ENCODE peak calls at places on chromosomes 7 and 10, in eight cellular contexts. One of them, this sample, is unnamed.

GRCh38 chr10:59536151-59536550 is 173.5 kb downstream of the SLC16A9 start:
- DNase-seq in CD8-positive, alpha-beta memory T cell: no peak
- DNase-seq in neuronal stem cell: no peak
- DNase-seq in coronary artery: no peak
- DNase-seq in A549: no peak
- DNase-seq in GM23338: no peak
- DNase-seq in tibial nerve: no peak
- DNase-seq in MM.1S: no peak
- DNase-seq in this sample: no peak

GRCh38 chr10:4312046-4312835 is 513.8 kb upstream of the AKR1E2 start:
- DNase-seq in CD8-positive, alpha-beta memory T cell: no peak
- DNase-seq in neuronal stem cell: no peak
- DNase-seq in coronary artery: no peak
- DNase-seq in A549: no peak
- DNase-seq in GM23338: no peak
- DNase-seq in tibial nerve: no peak
- DNase-seq in MM.1S: no peak
- DNase-seq in this sample: no peak

GRCh38 chr7:85612514-85612913 is 425.7 kb upstream of the SEMA3D start:
- DNase-seq in CD8-positive, alpha-beta memory T cell: no peak
- DNase-seq in neuronal stem cell: no peak
- DNase-seq in coronary artery: no peak
- DNase-seq in A549: no peak
- DNase-seq in GM23338: no peak
- DNase-seq in tibial nerve: no peak
- DNase-seq in MM.1S: no peak
- DNase-seq in this sample: no peak

GRCh38 chr7:26188291-26188999 is 12.1 kb downstream of the HNRNPA2B1 start:
- DNase-seq in CD8-positive, alpha-beta memory T cell: no peak
- DNase-seq in neuronal stem cell: no peak
- DNase-seq in coronary artery: no peak
- DNase-seq in A549: no peak
- DNase-seq in GM23338: peak; percentile 53
- DNase-seq in tibial nerve: no peak
- DNase-seq in MM.1S: peak; percentile 6
- DNase-seq in this sample: no peak

GRCh38 chr7:26398436-26399308 is 107.0 kb downstream of the SNX10 start:
- DNase-seq in CD8-positive, alpha-beta memory T cell: no peak
- DNase-seq in neuronal stem cell: peak; percentile 76
- DNase-seq in coronary artery: no peak
- DNase-seq in A549: peak; percentile 37
- DNase-seq in GM23338: peak; percentile 83
- DNase-seq in tibial nerve: peak; percentile 20
- DNase-seq in MM.1S: peak; percentile 86
- DNase-seq in this sample: peak; percentile 50

GRCh38 chr10:71375954-71376353 is 20.8 kb upstream of the CDH23 start:
- DNase-seq in CD8-positive, alpha-beta memory T cell: no peak
- DNase-seq in neuronal stem cell: no peak
- DNase-seq in coronary artery: no peak
- DNase-seq in A549: no peak
- DNase-seq in GM23338: no peak
- DNase-seq in tibial nerve: no peak
- DNase-seq in MM.1S: no peak
- DNase-seq in this sample: no peak

GRCh38 chr7:66236713-66237303 is 31.7 kb downstream of the TPST1 start:
- DNase-seq in CD8-positive, alpha-beta memory T cell: no peak
- DNase-seq in neuronal stem cell: no peak
- DNase-seq in coronary artery: no peak
- DNase-seq in A549: no peak
- DNase-seq in GM23338: no peak
- DNase-seq in tibial nerve: no peak
- DNase-seq in MM.1S: no peak
- DNase-seq in this sample: no peak

GRCh38 chr10:49109669-49110335 is 5.5 kb downstream of the VSTM4 start:
- DNase-seq in CD8-positive, alpha-beta memory T cell: no peak
- DNase-seq in neuronal stem cell: no peak
- DNase-seq in coronary artery: no peak
- DNase-seq in A549: no peak
- DNase-seq in GM23338: no peak
- DNase-seq in tibial nerve: peak; percentile 26
- DNase-seq in MM.1S: no peak
- DNase-seq in this sample: no peak

GRCh38 chr10:124898493-124898892 is 43.4 kb upstream of the ZRANB1 start:
- DNase-seq in CD8-positive, alpha-beta memory T cell: no peak
- DNase-seq in neuronal stem cell: no peak
- DNase-seq in coronary artery: no peak
- DNase-seq in A549: no peak
- DNase-seq in GM23338: peak; percentile 57
- DNase-seq in tibial nerve: no peak
- DNase-seq in MM.1S: no peak
- DNase-seq in this sample: no peak

GRCh38 chr7:2582006-2582735 is 23.4 kb downstream of the IQCE start:
- DNase-seq in CD8-positive, alpha-beta memory T cell: no peak
- DNase-seq in neuronal stem cell: no peak
- DNase-seq in coronary artery: no peak
- DNase-seq in A549: no peak
- DNase-seq in GM23338: no peak
- DNase-seq in tibial nerve: no peak
- DNase-seq in MM.1S: no peak
- DNase-seq in this sample: no peak

GRCh38 chr10:124523301-124523871 is 61.8 kb downstream of the LHPP start:
- DNase-seq in CD8-positive, alpha-beta memory T cell: no peak
- DNase-seq in neuronal stem cell: no peak
- DNase-seq in coronary artery: no peak
- DNase-seq in A549: no peak
- DNase-seq in GM23338: no peak
- DNase-seq in tibial nerve: peak; percentile 15
- DNase-seq in MM.1S: no peak
- DNase-seq in this sample: no peak

GRCh38 chr7:128755816-128756476 is 16.8 kb downstream of the CALU start:
- DNase-seq in CD8-positive, alpha-beta memory T cell: no peak
- DNase-seq in neuronal stem cell: no peak
- DNase-seq in coronary artery: no peak
- DNase-seq in A549: no peak
- DNase-seq in GM23338: no peak
- DNase-seq in tibial nerve: no peak
- DNase-seq in MM.1S: no peak
- DNase-seq in this sample: no peak

GRCh38 chr10:94046152-94046551 is 52.4 kb downstream of the PLCE1 start:
- DNase-seq in CD8-positive, alpha-beta memory T cell: no peak
- DNase-seq in neuronal stem cell: no peak
- DNase-seq in coronary artery: no peak
- DNase-seq in A549: no peak
- DNase-seq in GM23338: peak; percentile 26
- DNase-seq in tibial nerve: no peak
- DNase-seq in MM.1S: no peak
- DNase-seq in this sample: no peak

GRCh38 chr7:43790834-43791233 is 32.4 kb downstream of the BLVRA start:
- DNase-seq in CD8-positive, alpha-beta memory T cell: no peak
- DNase-seq in neuronal stem cell: no peak
- DNase-seq in coronary artery: no peak
- DNase-seq in A549: no peak
- DNase-seq in GM23338: no peak
- DNase-seq in tibial nerve: no peak
- DNase-seq in MM.1S: no peak
- DNase-seq in this sample: no peak

GRCh38 chr10:67808706-67809105 is 29.3 kb downstream of the DNAJC12 start:
- DNase-seq in CD8-positive, alpha-beta memory T cell: no peak
- DNase-seq in neuronal stem cell: no peak
- DNase-seq in coronary artery: no peak
- DNase-seq in A549: no peak
- DNase-seq in GM23338: no peak
- DNase-seq in tibial nerve: no peak
- DNase-seq in MM.1S: no peak
- DNase-seq in this sample: no peak

GRCh38 chr10:76911184-76911583 is 726.4 kb downstream of the KCNMA1 start:
- DNase-seq in CD8-positive, alpha-beta memory T cell: no peak
- DNase-seq in neuronal stem cell: no peak
- DNase-seq in coronary artery: no peak
- DNase-seq in A549: no peak
- DNase-seq in GM23338: no peak
- DNase-seq in tibial nerve: no peak
- DNase-seq in MM.1S: no peak
- DNase-seq in this sample: no peak

GRCh38 chr10:71819985-71820384 is 31.1 kb downstream of the PSAP start:
- DNase-seq in CD8-positive, alpha-beta memory T cell: no peak
- DNase-seq in neuronal stem cell: no peak
- DNase-seq in coronary artery: no peak
- DNase-seq in A549: no peak
- DNase-seq in GM23338: no peak
- DNase-seq in tibial nerve: no peak
- DNase-seq in MM.1S: no peak
- DNase-seq in this sample: no peak

GRCh38 chr10:92662852-92663251 is 26.9 kb upstream of the HHEX start:
- DNase-seq in CD8-positive, alpha-beta memory T cell: no peak
- DNase-seq in neuronal stem cell: peak; percentile 0
- DNase-seq in coronary artery: no peak
- DNase-seq in A549: peak; percentile 23
- DNase-seq in GM23338: no peak
- DNase-seq in tibial nerve: no peak
- DNase-seq in MM.1S: no peak
- DNase-seq in this sample: no peak

GRCh38 chr10:58351616-58352578 is 17.1 kb downstream of the UBE2D1 start:
- DNase-seq in CD8-positive, alpha-beta memory T cell: no peak
- DNase-seq in neuronal stem cell: no peak
- DNase-seq in coronary artery: no peak
- DNase-seq in A549: no peak
- DNase-seq in GM23338: no peak
- DNase-seq in tibial nerve: no peak
- DNase-seq in MM.1S: no peak
- DNase-seq in this sample: no peak

GRCh38 chr7:98949336-98950044 is 71.2 kb downstream of the TRRAP start:
- DNase-seq in CD8-positive, alpha-beta memory T cell: no peak
- DNase-seq in neuronal stem cell: no peak
- DNase-seq in coronary artery: no peak
- DNase-seq in A549: no peak
- DNase-seq in GM23338: no peak
- DNase-seq in tibial nerve: no peak
- DNase-seq in MM.1S: no peak
- DNase-seq in this sample: no peak

GRCh38 chr10:45553155-45553554 is 119.4 kb downstream of the ZFAND4 start:
- DNase-seq in CD8-positive, alpha-beta memory T cell: no peak
- DNase-seq in neuronal stem cell: no peak
- DNase-seq in coronary artery: no peak
- DNase-seq in A549: no peak
- DNase-seq in GM23338: no peak
- DNase-seq in tibial nerve: no peak
- DNase-seq in MM.1S: no peak
- DNase-seq in this sample: no peak

DNA sequence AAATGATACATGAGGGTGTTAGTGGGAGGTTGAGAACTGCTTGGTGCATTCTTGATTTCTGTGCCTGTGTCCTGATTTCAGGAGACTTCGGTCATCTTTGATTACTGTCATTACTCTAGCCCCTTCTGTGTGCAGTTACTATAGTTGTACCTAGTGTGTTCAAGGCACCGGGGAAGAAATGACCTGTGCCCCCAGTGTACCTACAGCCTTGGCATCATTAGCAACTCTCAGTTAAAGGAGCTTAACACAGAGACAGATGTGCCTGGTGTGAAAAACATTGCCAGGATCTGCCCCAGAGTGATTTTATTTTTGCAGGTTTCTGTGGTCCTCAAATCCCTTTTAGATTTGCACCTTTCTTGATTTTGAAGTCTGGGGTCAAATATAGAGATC is 62.2 kb downstream of the ARID5B start:
- DNase-seq in CD8-positive, alpha-beta memory T cell: no peak
- DNase-seq in neuronal stem cell: no peak
- DNase-seq in coronary artery: no peak
- DNase-seq in A549: no peak
- DNase-seq in GM23338: no peak
- DNase-seq in tibial nerve: no peak
- DNase-seq in MM.1S: no peak
- DNase-seq in this sample: no peak
- H3K27ac ChIP-seq in CD8-positive, alpha-beta memory T cell: no peak overlapping the region
- H3K27ac ChIP-seq in neuronal stem cell: no peak overlapping the region
- H3K27ac ChIP-seq in coronary artery: no peak overlapping the region
- H3K27ac ChIP-seq in A549: no peak overlapping the region
- H3K27ac ChIP-seq in GM23338: no peak overlapping the region
- H3K27ac ChIP-seq in tibial nerve: no peak overlapping the region
- H3K27ac ChIP-seq in MM.1S: peak overlapping the region; percentile 49
- H3K27ac ChIP-seq in this sample: no peak overlapping the region

GRCh38 chr10:122492955-122493597 is 31.7 kb downstream of the HTRA1 start:
- DNase-seq in CD8-positive, alpha-beta memory T cell: no peak
- DNase-seq in neuronal stem cell: no peak
- DNase-seq in coronary artery: no peak
- DNase-seq in A549: no peak
- DNase-seq in GM23338: no peak
- DNase-seq in tibial nerve: peak; percentile 39
- DNase-seq in MM.1S: no peak
- DNase-seq in this sample: no peak
- H3K27ac ChIP-seq in CD8-positive, alpha-beta memory T cell: no peak overlapping the region
- H3K27ac ChIP-seq in neuronal stem cell: no peak overlapping the region
- H3K27ac ChIP-seq in coronary artery: peak overlapping the region; percentile 79
- H3K27ac ChIP-seq in A549: no peak overlapping the region
- H3K27ac ChIP-seq in GM23338: no peak overlapping the region
- H3K27ac ChIP-seq in tibial nerve: peak overlapping the region; percentile 63
- H3K27ac ChIP-seq in MM.1S: no peak overlapping the region
- H3K27ac ChIP-seq in this sample: peak overlapping the region; percentile 24

GRCh38 chr10:43606323-43607198 is at the start of gene ZNF485:
- DNase-seq in CD8-positive, alpha-beta memory T cell: peak; percentile 54
- DNase-seq in neuronal stem cell: peak; percentile 43
- DNase-seq in coronary artery: peak; percentile 79
- DNase-seq in A549: peak; percentile 72
- DNase-seq in GM23338: peak; percentile 87
- DNase-seq in tibial nerve: peak; percentile 22
- DNase-seq in MM.1S: peak; percentile 68
- DNase-seq in this sample: peak; percentile 64

GRCh38 chr10:43607199-43607573 is 948 bp downstream of the ZNF485 start:
- DNase-seq in CD8-positive, alpha-beta memory T cell: no peak
- DNase-seq in neuronal stem cell: no peak
- DNase-seq in coronary artery: no peak
- DNase-seq in A549: no peak
- DNase-seq in GM23338: no peak
- DNase-seq in tibial nerve: no peak
- DNase-seq in MM.1S: no peak
- DNase-seq in this sample: no peak

GRCh38 chr10:43605850-43606322 is 352 bp upstream of the ZNF485 start:
- DNase-seq in CD8-positive, alpha-beta memory T cell: no peak
- DNase-seq in neuronal stem cell: no peak
- DNase-seq in coronary artery: no peak
- DNase-seq in A549: no peak
- DNase-seq in GM23338: peak; percentile 1
- DNase-seq in tibial nerve: no peak
- DNase-seq in MM.1S: no peak
- DNase-seq in this sample: no peak

GRCh38 chr10:43610636-43611035 is 4.4 kb downstream of the ZNF485 start:
- DNase-seq in CD8-positive, alpha-beta memory T cell: no peak
- DNase-seq in neuronal stem cell: no peak
- DNase-seq in coronary artery: no peak
- DNase-seq in A549: no peak
- DNase-seq in GM23338: no peak
- DNase-seq in tibial nerve: no peak
- DNase-seq in MM.1S: no peak
- DNase-seq in this sample: no peak
- H3K27ac ChIP-seq in CD8-positive, alpha-beta memory T cell: no peak overlapping the region
- H3K27ac ChIP-seq in neuronal stem cell: no peak overlapping the region
- H3K27ac ChIP-seq in coronary artery: no peak overlapping the region
- H3K27ac ChIP-seq in A549: no peak overlapping the region
- H3K27ac ChIP-seq in GM23338: no peak overlapping the region
- H3K27ac ChIP-seq in tibial nerve: no peak overlapping the region
- H3K27ac ChIP-seq in MM.1S: no peak overlapping the region
- H3K27ac ChIP-seq in this sample: no peak overlapping the region

GRCh38 chr7:134434701-134435100 is 24.2 kb downstream of the AKR1B1 start:
- DNase-seq in CD8-positive, alpha-beta memory T cell: no peak
- DNase-seq in neuronal stem cell: no peak
- DNase-seq in coronary artery: peak; percentile 58
- DNase-seq in A549: no peak
- DNase-seq in GM23338: no peak
- DNase-seq in tibial nerve: no peak
- DNase-seq in MM.1S: no peak
- DNase-seq in this sample: no peak
- H3K27ac ChIP-seq in CD8-positive, alpha-beta memory T cell: no peak overlapping the region
- H3K27ac ChIP-seq in neuronal stem cell: no peak overlapping the region
- H3K27ac ChIP-seq in coronary artery: no peak overlapping the region
- H3K27ac ChIP-seq in A549: peak overlapping the region; percentile 62
- H3K27ac ChIP-seq in GM23338: no peak overlapping the region
- H3K27ac ChIP-seq in tibial nerve: no peak overlapping the region
- H3K27ac ChIP-seq in MM.1S: no peak overlapping the region
- H3K27ac ChIP-seq in this sample: no peak overlapping the region

This sample was measured in caudate nucleus.